ENCODE peak calls at places on chromosomes 3 and 15, in six cellular contexts. F is SJSA1, I is heart right ventricle, Z is mesenchymal stem cell, J is RWPE1, L is heart left ventricle. R is an unnamed sample.

GRCh38 chr3:26132942-26133341 is 343.1 kb downstream of the OXSM start:
- DNase-seq in F (no peak), I (no peak), Z (no peak), J (no peak), L (no peak), R (no peak)

GRCh38 chr3:24457719-24458118 is 36.9 kb downstream of the THRB start:
- DNase-seq in F (no peak), I (no peak), Z (no peak), J (peak), L (no peak), R (no peak)

GRCh38 chr15:29435811-29436210 is 166.2 kb upstream of the NSMCE3 start:
- DNase-seq in F (no peak), I (no peak), Z (no peak), J (peak), L (no peak), R (no peak)

GRCh38 chr15:90603893-90604292 is 74.2 kb downstream of the CRTC3 start:
- DNase-seq in F (no peak), I (no peak), Z (no peak), J (no peak), L (peak), R (no peak)

GRCh38 chr3:62188547-62189375 is 184.6 kb downstream of the FEZF2 start:
- DNase-seq in F (peak), I (peak), Z (peak), J (peak), L (peak), R (peak)

GRCh38 chr3:123522666-123523412 is 62.0 kb downstream of the HACD2 start:
- DNase-seq in F (no peak), I (no peak), Z (no peak), J (no peak), L (no peak), R (peak)

GRCh38 chr15:35256555-35256954 is 171.5 kb upstream of the NANOGP8 start:
- DNase-seq in F (no peak), I (no peak), Z (peak), J (peak), L (no peak), R (no peak)

GRCh38 chr15:40235201-40235890 is 3.5 kb upstream of the PAK6 start:
- DNase-seq in F (no peak), I (no peak), Z (no peak), J (no peak), L (no peak), R (no peak)

GRCh38 chr3:159001711-159002110 is 199.9 kb downstream of the MFSD1 start:
- DNase-seq in F (no peak), I (no peak), Z (no peak), J (peak), L (no peak), R (no peak)

GRCh38 chr3:129626744-129627349 is 20.4 kb upstream of the PLXND1 start:
- DNase-seq in F (peak), I (peak), Z (peak), J (peak), L (peak), R (peak)

GRCh38 chr3:195100903-195101591 is 169.9 kb downstream of the XXYLT1 start:
- DNase-seq in F (no peak), I (peak), Z (peak), J (no peak), L (peak), R (no peak)

GRCh38 chr3:154931484-154931883 is 148.6 kb upstream of the MME start:
- DNase-seq in F (no peak), I (no peak), Z (peak), J (peak), L (no peak), R (no peak)

GRCh38 chr3:131526801-131527347 is 24.1 kb upstream of the MRPL3 start:
- DNase-seq in F (no peak), I (peak), Z (peak), J (no peak), L (peak), R (no peak)

GRCh38 chr15:90039996-90040395 is 38.9 kb downstream of the ZNF710 start:
- DNase-seq in F (no peak), I (no peak), Z (no peak), J (no peak), L (no peak), R (peak)

GRCh38 chr3:69823710-69824109 is 84.4 kb downstream of the MITF start:
- DNase-seq in F (no peak), I (no peak), Z (no peak), J (no peak), L (no peak), R (no peak)

GRCh38 chr3:16390581-16390980 is 122.9 kb downstream of the RFTN1 start:
- DNase-seq in F (no peak), I (no peak), Z (no peak), J (no peak), L (no peak), R (no peak)

GRCh38 chr3:78724886-78725285 is 1042.9 kb downstream of the ROBO1 start:
- DNase-seq in F (no peak), I (no peak), Z (peak), J (no peak), L (no peak), R (no peak)

GRCh38 chr3:46386206-46386605 is 15.5 kb downstream of the CCR5 start:
- DNase-seq in F (no peak), I (no peak), Z (peak), J (peak), L (no peak), R (no peak)

GRCh38 chr15:49978171-49978570 is 140.9 kb downstream of the ATP8B4 start:
- DNase-seq in F (no peak), I (no peak), Z (no peak), J (no peak), L (no peak), R (no peak)

GRCh38 chr3:72797773-72798543 is 50.3 kb downstream of the SHQ1 start:
- DNase-seq in F (no peak), I (peak), Z (peak), J (no peak), L (peak), R (no peak)

GRCh38 chr15:73633991-73634495 is 854 bp upstream of the NPTN start:
- DNase-seq in F (peak), I (no peak), Z (peak), J (peak), L (no peak), R (no peak)

GRCh38 chr3:45473841-45474240 is 85.5 kb downstream of the LARS2 start:
- DNase-seq in F (no peak), I (no peak), Z (peak), J (no peak), L (no peak), R (no peak)

GRCh38 chr15:63218114-63218808 is 28.9 kb downstream of the RAB8B start:
- DNase-seq in F (no peak), I (no peak), Z (peak), J (peak), L (no peak), R (no peak)

GRCh38 chr3:142366434-142366833 is 81.4 kb downstream of the XRN1 start:
- DNase-seq in F (no peak), I (no peak), Z (no peak), J (no peak), L (no peak), R (no peak)

GRCh38 chr3:132595036-132595435 is 2.0 kb upstream of the ACKR4 start:
- DNase-seq in F (no peak), I (no peak), Z (peak), J (no peak), L (no peak), R (no peak)

GRCh38 chr3:10281951-10282350 is 10.8 kb downstream of the GHRL start:
- DNase-seq in F (no peak), I (no peak), Z (no peak), J (no peak), L (no peak), R (no peak)

GRCh38 chr3:158659454-158660237 is 12.8 kb downstream of the LXN start:
- DNase-seq in F (peak), I (peak), Z (peak), J (peak), L (peak), R (no peak)

GRCh38 chr3:150743508-150743907 is 19.5 kb downstream of the SIAH2 start:
- DNase-seq in F (no peak), I (no peak), Z (peak), J (peak), L (no peak), R (no peak)

GRCh38 chr3:62876064-62876463 is 848 bp upstream of the CADPS start:
- DNase-seq in F (no peak), I (peak), Z (peak), J (peak), L (peak), R (no peak)

GRCh38 chr3:29565236-29565635 is 284.4 kb downstream of the RBMS3 start:
- DNase-seq in F (no peak), I (no peak), Z (no peak), J (no peak), L (no peak), R (no peak)

GRCh38 chr3:134058728-134059601 is 29.2 kb upstream of the SLCO2A1 start:
- DNase-seq in F (peak), I (no peak), Z (peak), J (no peak), L (no peak), R (no peak)

GRCh38 chr15:101118116-101118515 is 133.7 kb downstream of the CHSY1 start:
- DNase-seq in F (no peak), I (no peak), Z (no peak), J (no peak), L (no peak), R (no peak)

DNA sequence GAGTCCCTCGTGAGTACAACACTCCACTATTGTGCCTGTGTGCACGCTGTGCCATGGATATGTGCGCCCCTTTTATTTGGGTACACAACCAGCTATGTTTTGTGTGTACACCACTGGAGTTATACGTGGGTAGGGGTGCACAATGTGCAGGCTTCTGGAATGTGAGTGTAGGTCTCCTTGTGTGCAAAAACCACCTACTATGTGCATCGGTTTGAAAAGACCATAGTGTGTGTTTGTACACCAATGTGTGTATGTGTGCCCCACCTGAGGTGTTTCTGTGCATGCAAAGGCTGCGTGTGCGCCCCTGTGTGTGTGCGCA is 86.4 kb upstream of the ALDH1L1 start:
- DNase-seq in F (no peak), I (no peak), Z (no peak), J (no peak), L (no peak), R (no peak)
- H3K27ac ChIP-seq in F (peak), I (peak), Z (peak), J (peak), L (peak), R (peak)

GRCh38 chr15:56982987-56983386 is 64.5 kb downstream of the TCF12 start:
- DNase-seq in F (no peak), I (no peak), Z (no peak), J (no peak), L (no peak), R (no peak)

GRCh38 chr15:56977232-56977631 is 58.8 kb downstream of the TCF12 start:
- DNase-seq in F (no peak), I (no peak), Z (no peak), J (no peak), L (no peak), R (no peak)

GRCh38 chr15:56978898-56979662 is 60.6 kb downstream of the TCF12 start:
- DNase-seq in F (no peak), I (no peak), Z (no peak), J (peak), L (no peak), R (no peak)

GRCh38 chr15:56981160-56981559 is 62.7 kb downstream of the TCF12 start:
- DNase-seq in F (no peak), I (no peak), Z (no peak), J (no peak), L (no peak), R (no peak)

DNA sequence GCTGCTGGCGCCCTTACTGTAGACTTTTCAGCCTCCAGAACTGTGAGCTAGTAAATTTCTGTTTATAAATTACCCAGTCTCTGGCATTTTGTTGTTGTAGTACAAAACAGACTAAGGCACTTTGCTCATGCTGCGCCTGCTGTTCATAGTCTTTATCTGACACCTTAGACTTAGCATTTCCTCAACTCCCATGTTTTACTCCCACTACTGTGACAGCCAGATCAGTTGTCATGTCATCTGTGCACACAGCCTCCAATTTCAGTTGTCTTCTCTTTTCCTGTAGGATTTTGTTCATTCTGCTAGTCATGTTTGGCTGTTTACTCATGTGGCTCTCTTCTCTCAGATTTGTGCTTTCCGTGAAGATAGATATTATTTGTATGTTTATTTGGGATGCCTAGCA is 62.0 kb downstream of the TCF12 start:
- DNase-seq in F (no peak), I (no peak), Z (no peak), J (no peak), L (no peak), R (no peak)
- H3K27ac ChIP-seq in F (no peak), I (no peak), Z (no peak), J (no peak), L (no peak), R (no peak)

GRCh38 chr15:88911766-88912118 is 1.4 kb downstream of the MFGE8 start:
- DNase-seq in F (no peak), I (peak), Z (peak), J (peak), L (no peak), R (peak)
- H3K27ac ChIP-seq in F (no peak), I (peak), Z (no peak), J (peak), L (peak), R (peak)

GRCh38 chr3:43736558-43736995 is 45.8 kb downstream of the ABHD5 start:
- DNase-seq in F (no peak), I (no peak), Z (peak), J (no peak), L (no peak), R (no peak)

GRCh38 chr3:43737001-43737440 is 46.3 kb downstream of the ABHD5 start:
- DNase-seq in F (no peak), I (no peak), Z (no peak), J (no peak), L (no peak), R (no peak)

GRCh38 chr3:43735618-43736017 is 44.9 kb downstream of the ABHD5 start:
- DNase-seq in F (no peak), I (no peak), Z (no peak), J (no peak), L (no peak), R (no peak)

GRCh38 chr3:43733459-43734384 is 43.0 kb downstream of the ABHD5 start:
- DNase-seq in F (no peak), I (peak), Z (peak), J (no peak), L (peak), R (no peak)

DNA sequence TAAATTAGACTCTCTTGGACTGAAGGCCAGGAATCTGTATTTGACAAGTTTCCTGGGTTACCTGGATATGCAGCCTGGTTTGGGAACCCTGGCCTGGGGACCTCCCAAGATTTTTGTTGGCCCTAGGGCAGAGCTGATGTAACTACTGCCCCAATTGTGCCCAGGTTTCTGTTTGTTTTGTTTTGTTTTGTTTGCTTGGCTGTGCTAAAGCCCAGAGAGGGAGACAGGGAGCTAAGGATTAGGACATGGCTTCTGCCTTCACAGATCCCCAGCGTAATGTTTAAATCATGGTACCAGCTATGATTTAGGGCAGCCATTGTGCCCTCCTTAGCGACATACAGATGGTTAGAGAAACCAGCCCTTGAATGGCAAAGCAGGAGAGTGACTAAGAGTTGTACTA is 47.6 kb downstream of the ABHD5 start:
- DNase-seq in F (no peak), I (no peak), Z (no peak), J (no peak), L (no peak), R (no peak)
- H3K27ac ChIP-seq in F (no peak), I (no peak), Z (no peak), J (no peak), L (no peak), R (no peak)

DNA sequence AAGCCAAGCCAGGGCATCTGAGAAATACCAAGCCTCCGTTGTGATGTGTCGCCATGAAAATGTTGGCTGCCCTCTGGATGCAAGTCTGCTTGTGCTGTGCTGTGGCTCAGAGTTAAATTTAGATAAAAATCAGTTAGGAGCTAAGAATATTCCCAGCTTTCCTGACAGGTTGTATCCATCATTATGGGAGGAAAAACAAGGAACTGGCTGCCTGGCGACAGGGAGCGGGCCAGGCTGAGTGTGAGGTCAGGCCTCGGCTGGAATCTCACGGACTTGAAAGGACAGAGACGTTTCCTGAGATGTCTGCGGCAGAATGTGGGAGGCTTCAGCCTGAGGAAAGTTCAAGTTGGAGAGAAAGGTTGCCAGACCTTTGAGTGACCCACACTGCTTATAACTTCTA is 213.8 kb downstream of the THSD4 start:
- DNase-seq in F (no peak), I (peak), Z (no peak), J (no peak), L (peak), R (no peak)
- H3K27ac ChIP-seq in F (peak), I (peak), Z (no peak), J (peak), L (peak), R (peak)

GRCh38 chr3:12759693-12760565 is 870 bp upstream of the TMEM40 start:
- DNase-seq in F (no peak), I (no peak), Z (no peak), J (no peak), L (no peak), R (no peak)

GRCh38 chr3:12756635-12757034 is 2.4 kb downstream of the TMEM40 start:
- DNase-seq in F (no peak), I (no peak), Z (no peak), J (no peak), L (no peak), R (no peak)

GRCh38 chr3:12759097-12759679 is at the start of gene TMEM40:
- DNase-seq in F (no peak), I (no peak), Z (no peak), J (peak), L (no peak), R (no peak)

GRCh38 chr3:12756185-12756584 is 2.9 kb downstream of the TMEM40 start:
- DNase-seq in F (no peak), I (no peak), Z (no peak), J (no peak), L (no peak), R (no peak)

GRCh38 chr3:12758025-12758830 is 831 bp downstream of the TMEM40 start:
- DNase-seq in F (no peak), I (peak), Z (peak), J (peak), L (peak), R (peak)
- H3K27ac ChIP-seq in F (no peak), I (peak), Z (peak), J (peak), L (peak), R (peak)

GRCh38 chr3:41652931-41653330 is 309.0 kb downstream of the ULK4 start:
- DNase-seq in F (no peak), I (no peak), Z (no peak), J (no peak), L (no peak), R (no peak)

GRCh38 chr3:41652506-41652905 is 309.4 kb downstream of the ULK4 start:
- DNase-seq in F (no peak), I (no peak), Z (no peak), J (no peak), L (no peak), R (no peak)

GRCh38 chr3:41649129-41649739 is 312.7 kb downstream of the ULK4 start:
- DNase-seq in F (no peak), I (no peak), Z (no peak), J (no peak), L (no peak), R (no peak)

GRCh38 chr3:41650406-41650805 is 311.5 kb downstream of the ULK4 start:
- DNase-seq in F (no peak), I (no peak), Z (no peak), J (no peak), L (no peak), R (no peak)

DNA sequence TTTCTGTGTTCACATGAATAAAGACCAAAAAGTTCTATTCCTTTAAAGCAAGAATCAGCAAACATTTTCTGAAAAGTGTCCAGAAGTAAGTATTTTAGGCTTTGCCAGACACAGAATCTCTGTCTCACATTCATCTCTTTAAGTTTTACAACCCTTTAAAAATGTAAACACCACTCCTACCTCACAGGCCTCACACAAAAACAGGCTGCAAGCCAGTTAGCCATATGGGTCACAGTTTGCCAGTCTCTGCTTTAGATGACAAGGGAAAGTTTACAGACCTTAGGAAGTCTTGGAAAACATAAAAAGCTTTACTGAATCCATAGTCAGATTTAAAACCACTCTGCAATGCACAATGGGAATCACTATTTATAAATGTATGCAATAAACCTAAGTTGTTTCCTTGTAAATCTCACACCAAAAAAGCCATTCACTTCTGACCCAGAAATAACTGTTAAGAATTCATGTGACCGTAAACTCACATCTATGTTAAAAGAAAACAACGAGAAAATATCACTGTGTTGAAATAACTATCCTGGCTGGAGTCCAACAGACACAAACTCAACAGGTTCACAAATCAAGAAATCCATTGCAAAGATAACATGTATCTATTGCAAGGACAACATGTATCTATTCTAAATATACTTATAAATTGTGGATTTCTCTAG is 308.2 kb downstream of the ULK4 start:
- DNase-seq in F (no peak), I (no peak), Z (no peak), J (no peak), L (no peak), R (no peak)
- H3K27ac ChIP-seq in F (peak), I (no peak), Z (no peak), J (no peak), L (no peak), R (no peak)

GRCh38 chr15:59388670-59389069 is 16.0 kb upstream of the MYO1E start:
- DNase-seq in F (no peak), I (no peak), Z (peak), J (peak), L (no peak), R (no peak)
- H3K27ac ChIP-seq in F (no peak), I (no peak), Z (no peak), J (peak), L (no peak), R (no peak)

GRCh38 chr3:118833075-118833474 is 201.6 kb downstream of the IGSF11 start:
- DNase-seq in F (no peak), I (no peak), Z (no peak), J (no peak), L (no peak), R (no peak)
- H3K27ac ChIP-seq in F (no peak), I (no peak), Z (no peak), J (no peak), L (no peak), R (no peak)

GRCh38 chr3:12445523-12446240 is 38.6 kb upstream of the TSEN2 start:
- DNase-seq in F (no peak), I (no peak), Z (no peak), J (no peak), L (no peak), R (no peak)
- H3K27ac ChIP-seq in F (no peak), I (no peak), Z (peak), J (no peak), L (no peak), R (no peak)